ENCODE peak calls at places on chromosome 21, in four cellular contexts. W is retinal pigment epithelial cell, Z is activated T-cell treated with anti-CD3 and anti-CD28 coated beads for 24 hours, U is cardiac septum. K is an unnamed sample.

GRCh38 chr21:17660449-17660848 is 47.7 kb upstream of the BTG3 start:
- DNase-seq in W (peak; percentile 64), Z (no peak), U (no peak), K (no peak)

GRCh38 chr21:42384184-42384583 is 11.7 kb downstream of the TMPRSS3 start:
- DNase-seq in W (no peak), Z (no peak), U (peak; percentile 10), K (no peak)

GRCh38 chr21:45513741-45514310 is 28.4 kb downstream of the SLC19A1 start:
- DNase-seq in W (no peak), Z (no peak), U (peak; percentile 47), K (no peak)

GRCh38 chr21:39611547-39612190 is 1.1 kb upstream of the B3GALT5 start:
- DNase-seq in W (no peak), Z (no peak), U (no peak), K (peak; percentile 53)

GRCh38 chr21:17598437-17598836 is 14.3 kb downstream of the BTG3 start:
- DNase-seq in W (no peak), Z (no peak), U (no peak), K (no peak)

GRCh38 chr21:32733356-32733755 is 5.5 kb upstream of the SYNJ1 start:
- DNase-seq in W (no peak), Z (peak; percentile 36), U (no peak), K (no peak)

GRCh38 chr21:41562101-41563000 is 54.4 kb upstream of the TMPRSS2 start:
- DNase-seq in W (no peak), Z (no peak), U (no peak), K (no peak)

GRCh38 chr21:14957836-14958235 is 107.0 kb downstream of the NRIP1 start:
- DNase-seq in W (no peak), Z (no peak), U (no peak), K (no peak)

GRCh38 chr21:45334591-45335081 is 46.9 kb upstream of the POFUT2 start:
- DNase-seq in W (no peak), Z (no peak), U (no peak), K (no peak)

GRCh38 chr21:44487831-44488230 is 32.5 kb downstream of the LRRC3 start:
- DNase-seq in W (no peak), Z (peak; percentile 34), U (no peak), K (no peak)

GRCh38 chr21:44024257-44024656 is 12.1 kb downstream of the TRAPPC10 start:
- DNase-seq in W (no peak), Z (no peak), U (no peak), K (no peak)